ENCODE peak calls at places on chromosomes 16 and 17, in eight cellular contexts. E, J, D, O, T, K, H and Z are unnamed samples.

GRCh38 chr16:14344292-14344691 is 273.2 kb downstream of the MRTFB start:
- DNase-seq in O (no peak), K (no peak), H (no peak), E (no peak), J (no peak), T (no peak), D (no peak), Z (no peak)

GRCh38 chr17:14157822-14158221 is 78.8 kb downstream of the CDRT15 start:
- DNase-seq in O (no peak), T (no peak), J (no peak), E (no peak), H (no peak), D (no peak), K (no peak), Z (no peak)

GRCh38 chr16:65044861-65045260 is 77.0 kb downstream of the CDH11 start:
- DNase-seq in H (no peak), J (no peak), O (peak), K (no peak), D (no peak), T (no peak), E (peak), Z (peak)

GRCh38 chr17:62869885-62870580 is 61.9 kb upstream of the MARCHF10 start:
- DNase-seq in T (no peak), K (peak), D (no peak), H (no peak), E (peak), O (peak), J (no peak), Z (no peak)

GRCh38 chr16:23876256-23876896 is 40.6 kb downstream of the PRKCB start:
- DNase-seq in E (no peak), J (no peak), O (no peak), K (no peak), T (no peak), H (no peak), D (no peak), Z (no peak)

GRCh38 chr17:48244121-48244711 is 136.7 kb downstream of the SNX11 start:
- DNase-seq in D (no peak), T (no peak), J (no peak), K (no peak), E (peak), O (no peak), H (peak), Z (peak)

GRCh38 chr17:35726609-35727460 is 4.6 kb upstream of the RASL10B start:
- DNase-seq in H (peak), D (peak), K (peak), J (peak), O (peak), T (peak), E (peak), Z (peak)

GRCh38 chr16:89266521-89267134 is 49.1 kb downstream of the ZNF778 start:
- DNase-seq in T (no peak), H (no peak), K (no peak), E (no peak), J (no peak), O (no peak), D (no peak), Z (no peak)

GRCh38 chr16:27450836-27451341 is 48.9 kb downstream of the IL21R start:
- DNase-seq in D (no peak), T (no peak), K (no peak), E (peak), J (no peak), H (no peak), O (no peak), Z (no peak)

GRCh38 chr17:64250211-64250835 is 12.7 kb downstream of the TEX2 start:
- DNase-seq in J (no peak), T (peak), K (no peak), O (no peak), H (no peak), E (no peak), D (no peak), Z (no peak)

GRCh38 chr17:58089111-58089510 is 5.9 kb downstream of the DYNLL2 start:
- DNase-seq in E (no peak), K (no peak), J (peak), T (no peak), O (no peak), D (no peak), H (no peak), Z (no peak)

GRCh38 chr16:19898924-19899604 is 14.4 kb upstream of the GPRC5B start:
- DNase-seq in J (no peak), T (peak), D (no peak), H (peak), E (peak), O (peak), K (peak), Z (no peak)

GRCh38 chr16:46745594-46745993 is 2.5 kb downstream of the MYLK3 start:
- DNase-seq in O (no peak), D (no peak), K (no peak), E (no peak), J (no peak), T (no peak), H (no peak), Z (no peak)

GRCh38 chr16:65224994-65225393 is 103.1 kb upstream of the CDH11 start:
- DNase-seq in H (no peak), O (no peak), T (no peak), K (no peak), J (no peak), E (no peak), D (no peak), Z (no peak)

GRCh38 chr17:77002103-77003045 is 134.2 kb downstream of the MGAT5B start:
- DNase-seq in J (no peak), E (peak), D (no peak), H (peak), K (peak), O (peak), T (no peak), Z (peak)

GRCh38 chr16:27346818-27347217 is 33.0 kb downstream of the IL4R start:
- DNase-seq in K (no peak), T (no peak), O (no peak), H (no peak), J (no peak), D (no peak), E (no peak), Z (no peak)

GRCh38 chr17:27956601-27957445 is 63.7 kb upstream of the LYRM9 start:
- DNase-seq in H (no peak), J (no peak), T (peak), K (no peak), O (no peak), E (peak), D (no peak), Z (no peak)

GRCh38 chr17:77890771-77891170 is 67.7 kb upstream of the TNRC6C start:
- DNase-seq in H (no peak), K (no peak), D (no peak), J (peak), E (no peak), O (no peak), T (no peak), Z (no peak)

GRCh38 chr17:918102-918740 is 61.4 kb downstream of the NXN start:
- DNase-seq in E (no peak), H (no peak), O (no peak), J (no peak), K (no peak), D (no peak), T (no peak), Z (no peak)

GRCh38 chr17:36496018-36496789 is 9.7 kb downstream of the ZNHIT3 start:
- DNase-seq in J (no peak), E (peak), H (no peak), T (no peak), K (no peak), O (no peak), D (no peak), Z (no peak)

GRCh38 chr16:56038564-56039098 is 152.7 kb upstream of the GNAO1 start:
- DNase-seq in K (no peak), E (no peak), T (no peak), H (no peak), O (no peak), D (no peak), J (no peak), Z (no peak)

DNA sequence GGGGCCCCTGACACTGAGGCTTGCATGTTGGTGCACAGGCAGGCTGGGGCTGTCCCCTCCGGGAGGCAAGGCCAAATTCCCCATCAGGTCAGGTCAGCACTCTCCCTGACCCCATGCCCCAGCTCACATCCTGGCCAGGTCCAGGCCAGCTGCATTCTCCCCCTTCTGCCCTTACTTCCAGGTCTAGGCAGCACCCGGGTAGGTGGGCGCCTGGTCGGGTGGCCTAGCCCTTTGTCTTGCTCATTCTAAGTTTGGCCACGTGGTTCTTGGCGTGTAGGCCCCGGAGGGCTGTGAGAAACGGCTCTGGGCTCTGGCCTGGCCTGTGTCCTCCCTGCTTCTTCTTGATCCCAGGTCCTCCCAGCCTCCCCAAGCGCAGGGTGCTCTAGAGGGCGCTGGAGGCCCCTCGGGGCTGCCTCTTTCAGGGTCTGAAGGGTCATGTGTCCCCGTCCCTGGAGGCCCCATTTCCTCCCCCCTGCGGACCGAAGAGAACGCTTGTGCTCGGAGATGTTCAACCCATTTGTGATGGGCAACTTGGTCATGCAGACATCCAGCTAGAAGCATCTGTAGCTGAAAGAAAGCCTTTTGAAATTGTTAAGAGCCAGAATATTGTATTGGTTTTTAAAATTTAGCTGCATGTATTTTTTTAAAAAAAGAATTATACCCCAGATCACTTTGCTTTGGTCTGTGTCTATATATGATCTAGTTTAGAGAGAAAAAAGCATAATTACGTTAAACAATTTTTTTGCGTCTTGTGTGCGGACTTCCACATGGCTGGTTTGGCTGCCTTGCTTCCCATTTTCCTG is 6.7 kb downstream of the BAHCC1 start:
- DNase-seq in H (no peak), T (no peak), E (peak), D (peak), K (no peak), O (no peak), J (peak), Z (no peak)
- TF ChIP-seq CTCF in H (no peak), T (peak), E (peak), D (peak), K (peak), O (peak), J (peak), Z (peak)

GRCh38 chr17:80463784-80464400 is 12.5 kb downstream of the NPTX1 start:
- DNase-seq in J (no peak), E (no peak), T (no peak), H (no peak), O (no peak), K (no peak), D (no peak), Z (no peak)
- TF ChIP-seq CTCF in J (no peak), E (no peak), T (no peak), H (no peak), O (no peak), K (no peak), D (no peak), Z (no peak)

GRCh38 chr16:57940382-57940966 is 30.5 kb downstream of the CNGB1 start:
- DNase-seq in E (no peak), O (no peak), K (no peak), H (no peak), T (no peak), J (no peak), D (no peak), Z (no peak)

GRCh38 chr16:57939872-57940224 is 31.1 kb downstream of the CNGB1 start:
- DNase-seq in D (no peak), J (no peak), K (no peak), O (no peak), T (no peak), E (no peak), H (no peak), Z (no peak)

GRCh38 chr16:57937861-57938260 is 33.1 kb downstream of the CNGB1 start:
- DNase-seq in O (no peak), J (no peak), D (no peak), H (no peak), T (no peak), K (no peak), E (no peak), Z (no peak)

GRCh38 chr16:57938484-57938883 is 32.4 kb downstream of the CNGB1 start:
- DNase-seq in H (no peak), K (no peak), T (no peak), E (no peak), D (no peak), O (no peak), J (no peak), Z (no peak)

DNA sequence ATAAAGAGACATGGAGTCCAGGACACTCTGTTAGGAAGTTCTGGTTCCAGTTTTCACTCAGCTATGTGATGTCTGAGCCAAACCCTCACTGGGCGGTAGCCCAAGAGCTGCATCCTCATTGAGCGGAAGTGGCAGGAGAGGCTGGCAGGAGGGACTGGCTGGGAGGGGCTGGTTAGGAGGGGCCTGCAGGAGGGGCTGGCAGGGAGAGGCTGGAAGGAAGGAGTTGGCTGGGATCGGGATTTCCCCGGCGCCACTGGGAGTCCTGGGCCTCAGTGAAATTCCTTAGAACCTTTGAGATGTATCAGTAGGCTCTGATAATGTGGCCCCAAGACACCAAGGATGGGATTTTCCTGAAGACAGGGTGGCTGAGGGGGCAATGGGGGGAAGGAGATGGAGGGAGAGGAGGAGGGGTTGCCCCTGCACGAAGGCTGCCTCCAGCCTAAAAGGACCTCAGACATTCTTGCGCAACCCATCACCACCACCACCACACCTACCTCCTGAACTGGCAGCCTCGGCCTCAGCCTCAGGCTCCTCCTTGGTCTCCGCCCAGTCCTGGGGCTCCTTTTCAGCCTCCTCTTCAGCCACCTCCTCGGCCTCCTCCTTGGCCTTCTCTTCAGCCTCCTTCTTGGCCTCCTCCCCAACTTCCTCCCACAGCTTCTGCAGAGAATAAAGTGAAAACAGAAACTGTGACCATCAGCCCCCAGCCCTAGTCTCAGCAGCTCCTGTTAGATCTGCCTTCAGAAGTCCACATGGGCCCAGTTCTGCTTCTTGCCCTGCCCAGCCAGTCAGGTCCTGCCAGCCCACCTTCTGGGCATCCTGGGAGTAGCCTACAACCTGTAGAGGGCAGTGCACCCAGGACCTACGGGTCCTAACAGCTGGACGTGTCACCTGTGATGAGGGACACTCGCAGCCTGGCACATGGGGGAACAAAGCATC is 31.7 kb downstream of the CNGB1 start:
- DNase-seq in O (peak), E (peak), J (peak), T (peak), K (peak), D (peak), H (peak), Z (no peak)
- TF ChIP-seq CTCF in O (no peak), E (peak), J (peak), T (no peak), K (no peak), D (no peak), H (no peak), Z (peak)

GRCh38 chr17:29388937-29389336 is 1.2 kb upstream of the TAOK1 start:
- DNase-seq in K (no peak), O (no peak), H (peak), J (no peak), T (no peak), E (no peak), D (no peak), Z (no peak)

GRCh38 chr17:29386760-29387159 is 3.4 kb upstream of the TAOK1 start:
- DNase-seq in T (no peak), O (no peak), J (no peak), D (no peak), E (no peak), H (no peak), K (no peak), Z (no peak)

GRCh38 chr17:29389994-29390855 is at the start of gene TAOK1:
- DNase-seq in H (peak), T (peak), D (peak), J (peak), K (peak), O (peak), E (peak), Z (peak)

GRCh38 chr17:29383687-29384086 is 6.5 kb upstream of the TAOK1 start:
- DNase-seq in D (no peak), K (no peak), E (no peak), T (no peak), J (no peak), H (no peak), O (peak), Z (no peak)

GRCh38 chr17:29384901-29385300 is 5.3 kb upstream of the TAOK1 start:
- DNase-seq in K (peak), E (no peak), O (no peak), H (peak), J (no peak), T (no peak), D (no peak), Z (no peak)
- TF ChIP-seq CTCF in K (no peak), E (no peak), O (no peak), H (no peak), J (no peak), T (no peak), D (no peak), Z (no peak)

GRCh38 chr16:87240211-87241134 is 76.7 kb downstream of the C16orf95 start:
- DNase-seq in J (no peak), D (no peak), E (no peak), H (no peak), K (peak), T (no peak), O (peak), Z (no peak)

GRCh38 chr16:87244646-87245197 is 72.5 kb downstream of the C16orf95 start:
- DNase-seq in D (no peak), K (no peak), H (no peak), O (no peak), J (no peak), T (no peak), E (no peak), Z (no peak)

GRCh38 chr16:87241135-87241771 is 75.9 kb downstream of the C16orf95 start:
- DNase-seq in D (no peak), E (no peak), T (no peak), K (no peak), O (no peak), J (no peak), H (peak), Z (no peak)

GRCh38 chr16:87246269-87247065 is 70.7 kb downstream of the C16orf95 start:
- DNase-seq in H (no peak), K (no peak), T (no peak), E (no peak), O (no peak), J (no peak), D (no peak), Z (no peak)

DNA sequence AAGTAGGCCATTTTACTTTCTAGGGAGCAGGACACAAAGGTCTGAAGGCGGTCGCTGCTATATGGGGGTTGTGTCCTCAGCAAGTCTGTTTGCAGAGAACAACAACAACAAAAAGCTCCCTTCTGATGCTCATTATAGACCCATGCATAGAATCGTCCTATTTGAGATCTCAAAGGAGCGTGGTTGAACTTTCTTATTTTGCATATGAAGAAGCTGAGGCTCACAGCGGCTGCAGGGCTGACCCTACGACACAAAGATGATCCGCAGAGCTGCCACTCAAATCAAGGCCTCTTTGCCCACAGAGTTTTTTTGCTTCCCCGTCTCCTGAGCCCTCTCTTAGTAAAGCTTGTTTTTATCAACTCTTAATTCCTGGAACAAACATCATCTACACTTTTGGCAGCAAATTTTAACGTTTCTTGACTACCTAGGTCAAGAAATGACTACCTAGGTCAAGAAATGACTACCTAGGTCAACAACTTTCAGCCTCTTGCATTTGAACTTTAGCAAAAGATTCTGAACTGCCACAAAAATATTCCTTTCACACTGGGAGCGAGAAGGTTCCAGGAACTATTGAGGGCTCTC is 73.7 kb downstream of the C16orf95 start:
- DNase-seq in O (no peak), H (no peak), E (no peak), J (no peak), D (no peak), K (no peak), T (no peak), Z (no peak)
- TF ChIP-seq CTCF in O (no peak), H (no peak), E (no peak), J (no peak), D (no peak), K (no peak), T (no peak), Z (no peak)

GRCh38 chr17:45809484-45809883 is 25.4 kb downstream of the CRHR1 start:
- DNase-seq in O (no peak), D (no peak), J (no peak), H (no peak), E (no peak), T (no peak), K (no peak), Z (no peak)

GRCh38 chr17:45814622-45815606 is 29.8 kb upstream of the SPPL2C start:
- DNase-seq in E (no peak), D (no peak), K (no peak), O (no peak), H (no peak), J (peak), T (no peak), Z (no peak)

GRCh38 chr17:45812102-45812501 is 28.0 kb downstream of the CRHR1 start:
- DNase-seq in D (no peak), K (no peak), E (peak), T (no peak), O (no peak), H (no peak), J (no peak), Z (no peak)

GRCh38 chr17:45815752-45816151 is 28.9 kb upstream of the SPPL2C start:
- DNase-seq in J (no peak), K (no peak), H (no peak), T (no peak), D (no peak), O (no peak), E (no peak), Z (no peak)

DNA sequence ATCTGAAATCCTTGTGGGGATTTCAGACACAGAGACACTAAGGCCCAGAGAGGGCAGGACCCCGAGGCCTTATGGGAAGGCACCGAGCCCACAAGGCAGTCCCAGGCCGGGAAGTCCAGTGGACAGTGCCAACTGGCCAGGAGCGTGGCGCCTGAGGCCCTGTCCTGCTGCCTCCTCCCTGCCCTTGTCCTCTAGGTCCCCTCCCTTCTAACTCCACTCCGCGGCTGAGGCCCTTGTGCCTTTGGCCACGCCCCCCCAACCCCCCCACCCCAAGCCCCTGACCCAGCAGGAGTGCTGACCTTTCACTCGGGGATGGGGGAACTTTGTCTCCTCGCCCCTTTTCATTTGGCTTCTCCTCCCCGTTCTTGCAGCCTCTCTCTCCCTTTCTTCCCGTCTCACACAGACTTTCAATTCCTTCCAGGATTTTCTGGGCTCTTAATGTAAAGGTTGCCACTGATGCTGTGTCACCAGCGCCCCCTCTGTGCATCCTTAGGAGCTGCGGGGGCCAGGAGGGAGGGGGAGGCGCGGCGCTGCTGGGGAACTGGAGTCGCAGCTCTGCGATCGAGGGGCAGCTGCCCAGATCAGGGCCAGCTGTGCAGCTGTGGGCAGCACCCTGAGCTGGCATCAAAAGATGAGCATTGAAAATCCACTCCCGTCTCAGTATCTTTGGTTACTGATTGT is 29.1 kb downstream of the CRHR1 start:
- DNase-seq in K (no peak), H (no peak), D (no peak), E (no peak), J (no peak), T (no peak), O (no peak), Z (no peak)
- TF ChIP-seq CTCF in K (no peak), H (peak), D (no peak), E (peak), J (no peak), T (no peak), O (peak), Z (no peak)